ENCODE peak calls at places on chromosome X, in five cellular contexts. P, M, G, T and C are unnamed samples.

GRCh38 chrX:69103539-69103938 is 61.7 kb downstream of the PJA1 start:
- DNase-seq in T (no peak), G (no peak), M (no peak), P (no peak), C (no peak)

GRCh38 chrX:20968996-20969395 is 405.2 kb upstream of the CNKSR2 start:
- DNase-seq in T (peak; percentile 6), P (no peak), M (no peak), G (no peak), C (no peak)

GRCh38 chrX:44343412-44343942 is at the start of gene EFHC2:
- DNase-seq in T (peak; percentile 68), P (peak; percentile 1), M (peak; percentile 89), G (peak; percentile 36), C (no peak)

GRCh38 chrX:20455001-20455400 is 188.3 kb upstream of the RPS6KA3 start:
- DNase-seq in G (no peak), T (peak; percentile 27), M (no peak), P (no peak), C (no peak)

GRCh38 chrX:100883654-100884053 is 9.5 kb upstream of the NOX1 start:
- DNase-seq in T (no peak), M (no peak), P (peak; percentile 54), G (no peak), C (no peak)

GRCh38 chrX:78111140-78111931 is 7.3 kb downstream of the PGK1 start:
- DNase-seq in P (no peak), M (no peak), T (no peak), G (no peak), C (no peak)

GRCh38 chrX:538311-538710 is 92.3 kb upstream of the SHOX start:
- DNase-seq in M (no peak), P (no peak), G (no peak), T (no peak), C (no peak)

GRCh38 chrX:7083468-7084396 is 63.8 kb upstream of the STS start:
- DNase-seq in M (no peak), P (peak; percentile 71), G (peak; percentile 44), T (peak; percentile 84), C (peak; percentile 60)

GRCh38 chrX:107718156-107718621 is 57.4 kb downstream of the TSC22D3 start:
- DNase-seq in P (peak; percentile 68), M (no peak), T (peak; percentile 75), G (peak; percentile 35), C (peak; percentile 81)

GRCh38 chrX:148933881-148934280 is 433.5 kb downstream of the AFF2 start:
- DNase-seq in M (no peak), T (no peak), G (no peak), P (no peak), C (no peak)

GRCh38 chrX:24426921-24427746 is 38.0 kb upstream of the PDK3 start:
- DNase-seq in T (no peak), P (peak; percentile 10), G (no peak), M (no peak), C (no peak)

GRCh38 chrX:110408949-110409588 is 50.4 kb downstream of the RTL9 start:
- DNase-seq in T (no peak), G (no peak), M (no peak), P (peak; percentile 1), C (no peak)

GRCh38 chrX:66553973-66554372 is 84.9 kb downstream of the EDA2R start:
- DNase-seq in M (no peak), P (no peak), G (no peak), T (no peak), C (no peak)

GRCh38 chrX:19683817-19684216 is 168.5 kb upstream of the MAP3K15 start:
- DNase-seq in G (peak; percentile 26), T (no peak), P (no peak), M (no peak), C (no peak)

GRCh38 chrX:23720117-23720677 is 22.9 kb downstream of the ACOT9 start:
- DNase-seq in M (no peak), P (no peak), T (no peak), G (no peak), C (peak; percentile 40)

GRCh38 chrX:46500054-46500453 is 45.2 kb downstream of the ZNF674 start:
- DNase-seq in G (no peak), M (no peak), T (peak; percentile 5), P (no peak), C (no peak)

GRCh38 chrX:41452972-41453371 is 5.8 kb downstream of the NYX start:
- DNase-seq in M (no peak), P (no peak), G (no peak), T (peak; percentile 47), C (no peak)

GRCh38 chrX:55450259-55450658 is 1.7 kb upstream of the MAGEH1 start:
- DNase-seq in T (peak; percentile 35), G (no peak), M (no peak), P (peak; percentile 4), C (no peak)

GRCh38 chrX:153641575-153642312 is 5.3 kb upstream of the DUSP9 start:
- DNase-seq in G (no peak), P (no peak), T (no peak), M (no peak), C (peak; percentile 28)

GRCh38 chrX:20215565-20215964 is 51.1 kb downstream of the RPS6KA3 start:
- DNase-seq in M (no peak), T (no peak), P (no peak), G (no peak), C (no peak)

GRCh38 chrX:153794897-153795816 is 689 bp downstream of the SSR4 start:
- DNase-seq in G (no peak), M (peak; percentile 37), T (peak; percentile 52), P (peak; percentile 5), C (no peak)

GRCh38 chrX:19579485-19579884 is 64.2 kb upstream of the MAP3K15 start:
- DNase-seq in P (peak; percentile 2), M (no peak), T (peak; percentile 87), G (no peak), C (no peak)

GRCh38 chrX:154719132-154719675 is 31.7 kb downstream of the GAB3 start:
- DNase-seq in T (peak; percentile 72), M (no peak), P (peak; percentile 57), G (peak; percentile 49), C (no peak)

GRCh38 chrX:153818571-153819397 is 11.6 kb downstream of the PDZD4 start:
- DNase-seq in T (peak; percentile 43), G (peak; percentile 49), P (peak; percentile 23), M (peak; percentile 92), C (peak; percentile 61)

GRCh38 chrX:108312938-108313337 is 125.3 kb downstream of the COL4A6 start:
- DNase-seq in M (no peak), G (no peak), T (peak; percentile 80), P (peak; percentile 11), C (peak; percentile 14)

GRCh38 chrX:24513416-24513815 is 48.3 kb downstream of the PDK3 start:
- DNase-seq in M (no peak), P (no peak), G (no peak), T (no peak), C (no peak)

GRCh38 chrX:44874481-44875184 is 1.6 kb downstream of the KDM6A start:
- DNase-seq in P (peak; percentile 57), G (peak; percentile 5), M (no peak), T (peak; percentile 66), C (peak; percentile 72)

GRCh38 chrX:16687514-16687913 is 25.0 kb downstream of the CTPS2 start:
- DNase-seq in G (no peak), P (no peak), M (no peak), T (peak; percentile 28), C (no peak)
- H3K36me3 ChIP-seq in G (peaks cover 4% of the 10 kb centered on the region), P (peaks cover 7% of the 10 kb centered on the region), M (peaks cover 17% of the 10 kb centered on the region), T (no peaks in the 10 kb centered on the region), C (no peaks in the 10 kb centered on the region)

GRCh38 chrX:103586659-103587058 is 1.3 kb downstream of the TCEAL4 start:
- DNase-seq in G (no peak), P (peak; percentile 1), T (no peak), M (no peak), C (no peak)
- H3K4me3 ChIP-seq in G (no peak overlapping the region), P (peak overlapping the region; percentile 63), T (peak overlapping the region; percentile 80), M (no peak overlapping the region), C (peak overlapping the region; percentile 62)

DNA sequence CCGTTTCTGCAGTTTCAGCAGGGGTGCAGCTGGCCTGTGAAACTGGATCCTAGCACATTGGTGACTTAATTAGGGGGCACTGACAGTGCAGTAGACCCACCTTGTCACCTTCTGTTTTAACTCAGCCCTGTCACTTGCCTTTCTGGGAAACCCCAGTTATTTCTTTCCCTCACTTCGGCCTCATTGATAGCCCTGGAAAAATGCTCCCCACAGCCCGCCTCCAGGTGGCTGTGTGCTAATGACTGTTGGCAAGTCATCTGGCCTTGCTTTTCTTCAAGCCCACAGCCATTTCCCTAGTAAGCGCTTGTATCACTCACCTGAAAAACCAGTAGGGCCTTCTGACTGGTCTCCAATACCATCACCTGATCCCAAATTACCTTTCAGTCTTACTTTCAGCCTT is 3.3 kb downstream of the CXCR3 start:
- DNase-seq in T (no peak), M (no peak), G (no peak), P (no peak), C (no peak)
- H3K27me3 ChIP-seq in T (no peaks in the 10 kb centered on the region), M (no peaks in the 10 kb centered on the region), G (no peaks in the 10 kb centered on the region), P (no peaks in the 10 kb centered on the region), C (no peaks in the 10 kb centered on the region)

GRCh38 chrX:91108761-91109160 is 325.9 kb upstream of the PABPC5 start:
- DNase-seq in P (no peak), T (no peak), G (no peak), M (no peak), C (no peak)
- H3K36me3 ChIP-seq in P (no peaks in the 10 kb centered on the region), T (no peaks in the 10 kb centered on the region), G (no peaks in the 10 kb centered on the region), M (no peaks in the 10 kb centered on the region), C (no peaks in the 10 kb centered on the region)

DNA sequence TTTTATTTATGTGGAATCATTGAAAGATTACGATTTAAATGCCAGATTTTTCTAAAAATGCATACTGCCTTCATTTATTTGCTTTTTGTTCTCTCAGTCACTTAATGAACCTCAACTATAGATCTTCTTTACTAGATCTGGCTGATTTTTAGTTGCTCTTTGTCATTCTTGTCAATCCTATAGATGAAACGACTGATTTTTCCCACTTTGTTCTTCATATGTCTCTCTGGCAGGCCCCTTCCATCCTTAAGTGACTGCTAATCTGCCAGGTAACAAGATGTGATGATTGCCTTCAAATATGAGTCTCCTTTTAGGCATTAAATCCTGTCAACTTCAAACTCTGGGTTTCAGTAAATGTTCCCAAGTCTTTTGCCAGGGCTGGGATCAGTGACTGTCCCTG is 61.0 kb downstream of the ALG13 start:
- DNase-seq in M (no peak), G (no peak), P (no peak), T (no peak), C (no peak)
- H3K4me3 ChIP-seq in M (no peak overlapping the region), G (no peak overlapping the region), P (no peak overlapping the region), T (no peak overlapping the region), C (no peak overlapping the region)

GRCh38 chrX:132435222-132435621 is 53.6 kb downstream of the MBNL3 start:
- DNase-seq in G (no peak), P (no peak), M (no peak), T (peak; percentile 22), C (no peak)

GRCh38 chrX:132433001-132433400 is 55.8 kb downstream of the MBNL3 start:
- DNase-seq in T (no peak), P (no peak), M (no peak), G (no peak), C (no peak)

GRCh38 chrX:132433551-132433950 is 55.3 kb downstream of the MBNL3 start:
- DNase-seq in M (no peak), T (no peak), G (no peak), P (no peak), C (no peak)
- H3K27me3 ChIP-seq in M (no peaks in the 10 kb centered on the region), T (no peaks in the 10 kb centered on the region), G (no peaks in the 10 kb centered on the region), P (no peaks in the 10 kb centered on the region), C (no peaks in the 10 kb centered on the region)

DNA sequence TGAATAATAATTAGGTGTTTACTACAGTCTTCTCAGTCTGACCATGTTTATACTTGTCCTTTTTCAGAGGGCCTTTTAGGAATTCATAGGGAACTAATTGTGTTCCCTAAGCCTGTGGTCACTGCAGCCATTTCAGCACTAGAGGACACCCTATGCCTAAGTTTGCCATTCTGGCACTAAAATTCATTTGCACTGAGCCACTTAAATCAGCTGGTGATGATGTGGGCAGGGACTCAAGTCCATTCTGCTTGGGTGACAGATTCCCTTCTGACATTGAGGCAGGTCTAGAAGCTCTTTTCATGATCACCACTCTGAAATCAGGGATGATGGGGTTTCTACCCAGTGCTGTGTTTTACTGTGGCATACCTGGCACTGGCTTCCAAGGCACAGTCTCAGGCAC is 1178.9 kb upstream of the DIAPH2 start:
- DNase-seq in T (no peak), M (no peak), G (no peak), P (no peak), C (peak; percentile 37)
- H3K36me3 ChIP-seq in T (no peaks in the 10 kb centered on the region), M (no peaks in the 10 kb centered on the region), G (no peaks in the 10 kb centered on the region), P (no peaks in the 10 kb centered on the region), C (no peaks in the 10 kb centered on the region)